ENCODE peak calls at places on chromosomes 4 and X, in six cellular contexts. K is heart left ventricle, F is tibial nerve, M is HCT116, D is transverse colon, T is thyroid gland. P is an unnamed sample.

GRCh38 chr4:68599150-68599549 is 23.0 kb upstream of the UGT2B17 start:
- DNase-seq in K (no peak), F (no peak), M (no peak), D (no peak), T (no peak), P (no peak)

GRCh38 chr4:22014222-22014741 is 65.7 kb upstream of the KCNIP4 start:
- DNase-seq in K (no peak), F (no peak), M (no peak), D (no peak), T (no peak), P (no peak)

GRCh38 chr4:44446801-44447562 is 1.6 kb downstream of the KCTD8 start:
- DNase-seq in K (peak), F (no peak), M (no peak), D (no peak), T (peak), P (peak)

GRCh38 chr4:63123441-63123840 is 1285.8 kb downstream of the TECRL start:
- DNase-seq in K (no peak), F (no peak), M (no peak), D (no peak), T (no peak), P (no peak)

GRCh38 chr4:183905081-183905592 is at the start of gene STOX2:
- DNase-seq in K (peak), F (peak), M (no peak), D (peak), T (peak), P (peak)

GRCh38 chrX:11309220-11309619 is 16.0 kb downstream of the AMELX start:
- DNase-seq in K (peak), F (no peak), M (no peak), D (no peak), T (no peak), P (no peak)

GRCh38 chr4:141047228-141047884 is 85.9 kb downstream of the RNF150 start:
- DNase-seq in K (no peak), F (no peak), M (no peak), D (no peak), T (no peak), P (no peak)

GRCh38 chr4:85784947-85785346 is 310.0 kb downstream of the ARHGAP24 start:
- DNase-seq in K (no peak), F (no peak), M (no peak), D (no peak), T (no peak), P (no peak)

GRCh38 chrX:40772290-40772689 is 36.9 kb upstream of the MED14 start:
- DNase-seq in K (no peak), F (no peak), M (peak), D (no peak), T (no peak), P (no peak)

GRCh38 chr4:76209876-76210275 is 3.7 kb downstream of the SCARB2 start:
- DNase-seq in K (no peak), F (no peak), M (no peak), D (no peak), T (no peak), P (no peak)
- H3K4me3 ChIP-seq in K (no peak), F (no peak), M (no peak), D (no peak), T (no peak), P (no peak)

GRCh38 chr4:48557478-48557877 is 67.4 kb downstream of the ZAR1 start:
- DNase-seq in K (no peak), F (no peak), M (no peak), D (no peak), T (no peak), P (no peak)
- TF ChIP-seq CTCF in K (no peak), F (no peak), M (peak), D (peak), T (no peak), P (no peak)

GRCh38 chr4:39456946-39457763 is 1.6 kb downstream of the RPL9 start:
- DNase-seq in K (no peak), F (no peak), M (no peak), D (no peak), T (no peak), P (no peak)
- TF ChIP-seq POLR2A in K (no peak), F (no peak), M (no peak), D (no peak), T (no peak), P (no peak)

DNA sequence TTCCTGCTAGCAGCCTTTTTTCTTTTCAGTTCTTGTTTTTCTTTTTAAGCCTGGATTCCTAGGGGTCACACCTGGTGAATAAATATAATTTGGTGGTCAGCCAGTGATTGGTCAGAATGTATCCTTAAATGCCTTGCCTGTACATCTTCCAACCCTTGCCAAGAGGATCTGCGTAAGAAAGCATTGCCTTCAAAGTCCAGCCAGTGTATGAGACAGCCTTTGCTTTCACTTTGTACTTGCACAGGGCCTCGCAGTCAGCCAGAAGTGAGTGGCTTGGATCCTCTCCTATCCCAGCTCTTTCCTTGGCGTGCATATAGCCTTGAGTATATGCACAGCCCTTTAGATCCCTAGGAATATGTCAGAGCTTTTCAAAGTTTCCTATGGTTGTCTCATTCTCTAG is 22.2 kb downstream of the KANTR start:
- DNase-seq in K (no peak), F (no peak), M (no peak), D (peak), T (no peak), P (no peak)
- H3K4me3 ChIP-seq in K (no peak), F (no peak), M (no peak), D (no peak), T (no peak), P (no peak)

GRCh38 chr4:119032921-119033685 is 102.5 kb upstream of the MYOZ2 start:
- DNase-seq in K (no peak), F (no peak), M (no peak), D (no peak), T (no peak), P (no peak)

GRCh38 chr4:119031218-119031617 is 104.4 kb upstream of the MYOZ2 start:
- DNase-seq in K (no peak), F (no peak), M (no peak), D (no peak), T (no peak), P (no peak)

GRCh38 chr4:119037709-119038463 is 97.7 kb upstream of the MYOZ2 start:
- DNase-seq in K (no peak), F (no peak), M (no peak), D (no peak), T (no peak), P (no peak)

GRCh38 chr4:119035941-119036737 is 99.5 kb upstream of the MYOZ2 start:
- DNase-seq in K (no peak), F (no peak), M (no peak), D (no peak), T (no peak), P (no peak)

GRCh38 chr4:119034276-119035008 is 101.2 kb upstream of the MYOZ2 start:
- DNase-seq in K (no peak), F (no peak), M (no peak), D (no peak), T (no peak), P (no peak)
- TF ChIP-seq CTCF in K (no peak), F (no peak), M (no peak), D (no peak), T (no peak), P (no peak)